ENCODE peak calls at places on chromosomes 7 and 10, in five cellular contexts. One of them, this sample, is unnamed.

GRCh38 chr7:34747176-34747781 is 89.3 kb downstream of the NPSR1 start:
- DNase-seq in EH: no peak
- DNase-seq in fibroblast of lung: no peak
- DNase-seq in GM12891: no peak
- DNase-seq in activated T-cell treated with anti-CD3 and anti-CD28 coated beads for 1 hour: no peak
- DNase-seq in this sample: no peak

GRCh38 chr10:3827266-3827665 is 42.3 kb upstream of the KLF6 start:
- DNase-seq in fibroblast of lung: no peak
- DNase-seq in GM12891: no peak
- DNase-seq in EH: no peak
- DNase-seq in activated T-cell treated with anti-CD3 and anti-CD28 coated beads for 1 hour: no peak
- DNase-seq in this sample: no peak

GRCh38 chr10:119412244-119412750 is 130.2 kb downstream of the RGS10 start:
- DNase-seq in fibroblast of lung: peak; percentile 95
- DNase-seq in GM12891: no peak
- DNase-seq in activated T-cell treated with anti-CD3 and anti-CD28 coated beads for 1 hour: no peak
- DNase-seq in EH: peak; percentile 57
- DNase-seq in this sample: peak; percentile 95

GRCh38 chr7:5694221-5694754 is 87.2 kb downstream of the RNF216 start:
- DNase-seq in activated T-cell treated with anti-CD3 and anti-CD28 coated beads for 1 hour: no peak
- DNase-seq in EH: peak; percentile 98
- DNase-seq in GM12891: no peak
- DNase-seq in fibroblast of lung: peak; percentile 94
- DNase-seq in this sample: no peak

GRCh38 chr10:35328404-35329037 is 7.8 kb upstream of the CCNY start:
- DNase-seq in activated T-cell treated with anti-CD3 and anti-CD28 coated beads for 1 hour: no peak
- DNase-seq in GM12891: no peak
- DNase-seq in fibroblast of lung: peak; percentile 60
- DNase-seq in EH: peak; percentile 80
- DNase-seq in this sample: no peak

GRCh38 chr10:81894616-81895015 is 19.6 kb downstream of the NRG3 start:
- DNase-seq in activated T-cell treated with anti-CD3 and anti-CD28 coated beads for 1 hour: no peak
- DNase-seq in GM12891: no peak
- DNase-seq in EH: no peak
- DNase-seq in fibroblast of lung: no peak
- DNase-seq in this sample: no peak

GRCh38 chr10:12710594-12711343 is 290.7 kb downstream of the CCDC3 start:
- DNase-seq in GM12891: peak; percentile 41
- DNase-seq in EH: peak; percentile 84
- DNase-seq in fibroblast of lung: peak; percentile 91
- DNase-seq in activated T-cell treated with anti-CD3 and anti-CD28 coated beads for 1 hour: peak; percentile 68
- DNase-seq in this sample: peak; percentile 88

GRCh38 chr10:119306514-119306951 is 99.2 kb downstream of the GRK5 start:
- DNase-seq in EH: no peak
- DNase-seq in activated T-cell treated with anti-CD3 and anti-CD28 coated beads for 1 hour: peak; percentile 62
- DNase-seq in GM12891: peak; percentile 70
- DNase-seq in fibroblast of lung: no peak
- DNase-seq in this sample: no peak

GRCh38 chr10:109957092-109957797 is 33.9 kb upstream of the XPNPEP1 start:
- DNase-seq in activated T-cell treated with anti-CD3 and anti-CD28 coated beads for 1 hour: no peak
- DNase-seq in EH: no peak
- DNase-seq in GM12891: peak; percentile 44
- DNase-seq in fibroblast of lung: no peak
- DNase-seq in this sample: no peak

GRCh38 chr10:97921581-97922377 is 72.1 kb downstream of the GOLGA7B start:
- DNase-seq in activated T-cell treated with anti-CD3 and anti-CD28 coated beads for 1 hour: no peak
- DNase-seq in fibroblast of lung: no peak
- DNase-seq in GM12891: no peak
- DNase-seq in EH: no peak
- DNase-seq in this sample: no peak

This sample was measured in kidney.